ENCODE peak calls at places on chromosomes 13 and 19, in six cellular contexts. K is lung, H is psoas muscle, Y is ascending aorta, Q is Karpas-422, D is AG10803. A is an unnamed sample.
A peak's percentile ranks its signal among the peaks of the same experiment; 100 is the strongest.

GRCh38 chr19:5038631-5039271 is 69.8 kb downstream of the KDM4B start:
- DNase-seq in K (no peak), H (no peak), Y (no peak), Q (peak; percentile 82), D (peak; percentile 40), A (peak; percentile 40)

GRCh38 chr19:49149652-49150105 is 5.5 kb downstream of the HRC start:
- DNase-seq in K (peak; percentile 69), H (peak; percentile 87), Y (peak; percentile 88), Q (no peak), D (peak; percentile 83), A (peak; percentile 58)

GRCh38 chr13:36297600-36298338 is at the start of gene CCDC169:
- DNase-seq in K (peak; percentile 74), H (peak; percentile 80), Y (peak; percentile 78), Q (no peak), D (peak; percentile 48), A (peak; percentile 77)

GRCh38 chr19:33175886-33176669 is 18.1 kb upstream of the LRP3 start:
- DNase-seq in K (no peak), H (peak; percentile 60), Y (peak; percentile 71), Q (peak; percentile 52), D (peak; percentile 37), A (no peak)

GRCh38 chr13:42803563-42804212 is 22.3 kb downstream of the FAM216B start:
- DNase-seq in K (no peak), H (no peak), Y (no peak), Q (no peak), D (peak; percentile 55), A (no peak)

GRCh38 chr13:74206061-74206561 is 71.9 kb upstream of the KLF12 start:
- DNase-seq in K (no peak), H (no peak), Y (no peak), Q (no peak), D (peak; percentile 91), A (no peak)

GRCh38 chr13:20439261-20439660 is 86.4 kb downstream of the CRYL1 start:
- DNase-seq in K (no peak), H (no peak), Y (no peak), Q (no peak), D (peak; percentile 38), A (no peak)

GRCh38 chr13:37141011-37141410 is 35.5 kb upstream of the CSNK1A1L start:
- DNase-seq in K (no peak), H (no peak), Y (no peak), Q (no peak), D (no peak), A (no peak)

GRCh38 chr19:55637534-55637933 is 3.3 kb upstream of the ZNF580 start:
- DNase-seq in K (no peak), H (no peak), Y (no peak), Q (no peak), D (no peak), A (no peak)

GRCh38 chr19:35327642-35328041 is 1.3 kb upstream of the CD22 start:
- DNase-seq in K (no peak), H (no peak), Y (no peak), Q (no peak), D (no peak), A (no peak)

GRCh38 chr13:99977334-99977911 is 4.2 kb upstream of the ZIC2 start:
- DNase-seq in K (no peak), H (no peak), Y (no peak), Q (no peak), D (no peak), A (no peak)

GRCh38 chr13:99970761-99971575 is 599 bp downstream of the ZIC5 start:
- DNase-seq in K (no peak), H (no peak), Y (no peak), Q (no peak), D (no peak), A (no peak)

GRCh38 chr13:33494596-33495214 is 209.2 kb upstream of the STARD13 start:
- DNase-seq in K (no peak), H (no peak), Y (no peak), Q (no peak), D (peak; percentile 77), A (no peak)

GRCh38 chr19:52809801-52810200 is 11.6 kb downstream of the ZNF28 start:
- DNase-seq in K (no peak), H (no peak), Y (no peak), Q (no peak), D (no peak), A (no peak)

GRCh38 chr13:27659466-27659865 is 37.8 kb downstream of the POLR1D start:
- DNase-seq in K (no peak), H (no peak), Y (no peak), Q (no peak), D (no peak), A (no peak)

GRCh38 chr13:80436571-80437169 is 95.7 kb upstream of the SPRY2 start:
- DNase-seq in K (no peak), H (peak; percentile 30), Y (no peak), Q (no peak), D (peak; percentile 34), A (no peak)

GRCh38 chr13:33452873-33453558 is 167.5 kb upstream of the STARD13 start:
- DNase-seq in K (no peak), H (no peak), Y (no peak), Q (no peak), D (no peak), A (no peak)

GRCh38 chr19:35955881-35956634 is 19.9 kb downstream of the LRFN3 start:
- DNase-seq in K (no peak), H (no peak), Y (no peak), Q (no peak), D (no peak), A (no peak)

GRCh38 chr13:95512424-95512823 is 40.1 kb upstream of the CLDN10 start:
- DNase-seq in K (no peak), H (no peak), Y (no peak), Q (no peak), D (no peak), A (no peak)

GRCh38 chr13:32881792-32882175 is 134.4 kb upstream of the KL start:
- DNase-seq in K (no peak), H (no peak), Y (no peak), Q (no peak), D (no peak), A (no peak)

GRCh38 chr13:33611016-33611805 is 206.7 kb upstream of the RFC3 start:
- DNase-seq in K (peak; percentile 38), H (peak; percentile 68), Y (peak; percentile 80), Q (no peak), D (no peak), A (peak; percentile 65)

GRCh38 chr13:111187879-111188643 is 73.0 kb downstream of the ARHGEF7 start:
- DNase-seq in K (no peak), H (no peak), Y (no peak), Q (peak; percentile 48), D (no peak), A (no peak)

GRCh38 chr13:39603424-39603947 is 493 bp upstream of the LHFPL6 start:
- DNase-seq in K (peak; percentile 30), H (no peak), Y (no peak), Q (no peak), D (peak; percentile 29), A (no peak)

GRCh38 chr19:22623841-22624221 is 10.3 kb upstream of the ZNF492 start:
- DNase-seq in K (no peak), H (no peak), Y (no peak), Q (no peak), D (no peak), A (no peak)

GRCh38 chr13:42660367-42660965 is 86.5 kb downstream of the TNFSF11 start:
- DNase-seq in K (no peak), H (no peak), Y (no peak), Q (peak; percentile 36), D (peak; percentile 12), A (no peak)

GRCh38 chr19:38663957-38664502 is 16.6 kb downstream of the ACTN4 start:
- DNase-seq in K (no peak), H (peak; percentile 85), Y (peak; percentile 85), Q (no peak), D (no peak), A (no peak)

DNA sequence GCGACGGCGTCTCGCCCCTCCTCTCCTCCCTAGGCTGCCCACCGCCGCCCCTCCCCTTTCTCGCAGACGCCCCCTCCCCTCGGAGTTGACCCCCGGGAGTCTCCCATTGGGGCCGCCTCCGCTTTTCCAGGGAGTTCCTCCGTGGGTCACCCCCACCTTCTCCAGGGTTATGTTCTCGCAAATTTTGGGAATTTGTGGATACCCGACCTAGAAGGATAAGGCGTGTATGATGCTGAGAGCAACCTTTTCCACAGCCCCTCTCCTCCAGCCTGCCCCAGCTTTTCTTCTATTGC is 273 bp upstream of the RCBTB2 start:
- DNase-seq in K (no peak), H (no peak), Y (no peak), Q (no peak), D (peak; percentile 3), A (no peak)
- H3K4me3 ChIP-seq in K (peak overlapping the region; percentile 62), H (peak overlapping the region; percentile 80), Y (peak overlapping the region; percentile 83), Q (peak overlapping the region; percentile 75), D (peak overlapping the region; percentile 86), A (peak overlapping the region; percentile 67)

GRCh38 chr19:54162884-54163283 is 3.4 kb upstream of the LENG1 start:
- DNase-seq in K (no peak), H (no peak), Y (no peak), Q (no peak), D (no peak), A (no peak)

GRCh38 chr19:54164369-54165068 is 5.0 kb upstream of the LENG1 start:
- DNase-seq in K (peak; percentile 89), H (peak; percentile 73), Y (peak; percentile 80), Q (no peak), D (no peak), A (peak; percentile 88)

GRCh38 chr19:54160948-54161347 is 1.4 kb upstream of the LENG1 start:
- DNase-seq in K (no peak), H (no peak), Y (no peak), Q (no peak), D (no peak), A (no peak)

GRCh38 chr19:54160182-54160811 is 776 bp upstream of the LENG1 start:
- DNase-seq in K (no peak), H (no peak), Y (no peak), Q (no peak), D (no peak), A (no peak)

GRCh38 chr19:54162241-54162805 is 2.8 kb upstream of the LENG1 start:
- DNase-seq in K (peak; percentile 84), H (peak; percentile 90), Y (peak; percentile 88), Q (peak; percentile 97), D (peak; percentile 67), A (peak; percentile 95)
- H3K4me3 ChIP-seq in K (peak overlapping the region; percentile 47), H (peak overlapping the region; percentile 55), Y (peak overlapping the region; percentile 32), Q (peak overlapping the region; percentile 58), D (peak overlapping the region; percentile 65), A (peak overlapping the region; percentile 39)

DNA sequence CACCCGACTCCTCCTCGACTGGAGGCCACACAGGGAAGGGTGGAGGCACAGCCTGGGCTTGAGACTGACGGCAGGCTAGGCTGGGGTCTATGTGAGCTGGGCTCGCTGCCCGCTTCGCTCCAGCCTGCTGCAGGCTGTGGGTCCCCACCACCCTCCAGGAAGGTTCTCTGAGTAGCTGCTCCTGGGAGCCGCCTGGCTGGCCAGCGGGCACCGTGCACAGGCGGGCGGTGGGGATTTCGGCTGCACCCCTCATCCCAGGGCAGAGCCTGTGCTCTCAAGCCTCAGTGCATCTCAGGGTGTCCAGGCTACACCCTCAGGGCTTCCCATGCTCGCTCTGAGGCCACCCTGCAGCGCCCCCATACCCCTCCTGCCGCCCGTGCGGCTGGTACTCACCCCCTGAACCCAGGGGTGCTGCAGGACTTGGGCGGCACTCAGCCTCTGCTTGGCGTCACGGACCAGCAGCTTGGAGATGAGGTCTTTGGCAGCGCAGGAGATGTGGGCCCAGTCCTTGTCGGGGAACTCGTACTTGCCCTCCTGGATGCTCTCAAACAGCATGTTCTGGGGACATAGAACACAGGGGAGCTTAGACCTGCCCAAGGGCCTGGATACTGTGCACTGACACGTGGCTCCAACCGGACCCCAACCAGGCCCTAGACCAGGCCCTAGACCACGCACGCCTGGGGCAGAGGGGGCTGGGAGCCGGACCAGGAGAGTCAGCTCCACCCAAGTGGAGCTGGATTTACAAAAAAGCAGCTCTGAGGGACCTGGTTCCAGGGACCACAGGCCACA is 10.2 kb downstream of the MKNK2 start:
- DNase-seq in K (no peak), H (peak; percentile 66), Y (no peak), Q (peak; percentile 47), D (no peak), A (no peak)
- H3K4me3 ChIP-seq in K (no peak overlapping the region), H (peak overlapping the region; percentile 61), Y (no peak overlapping the region), Q (peak overlapping the region; percentile 57), D (no peak overlapping the region), A (no peak overlapping the region)

GRCh38 chr13:112721198-112722104 is 31.6 kb downstream of the ATP11A start:
- DNase-seq in K (no peak), H (peak; percentile 14), Y (no peak), Q (no peak), D (no peak), A (no peak)
- H3K4me3 ChIP-seq in K (no peak overlapping the region), H (no peak overlapping the region), Y (no peak overlapping the region), Q (no peak overlapping the region), D (no peak overlapping the region), A (no peak overlapping the region)

A was measured in stomach.